ENCODE peak calls at places on chromosome 2, in five cellular contexts. One of them, this sample, is unnamed.

GRCh38 chr2:95159690-95160449 is at the start of gene ZNF514:
- DNase-seq in activated T-helper 9 cell treated with anti-CD3 and anti-CD28 coated beads, Interleukin-2, amount 50 U/mL, for 16 hours: peak; percentile 68
- DNase-seq in AG08396: peak; percentile 92
- DNase-seq in H7: peak; percentile 92
- DNase-seq in NT2/D1: no peak
- DNase-seq in this sample: peak; percentile 58

GRCh38 chr2:173355866-173356508 is 1.3 kb downstream of the CDCA7 start:
- DNase-seq in H7: no peak
- DNase-seq in NT2/D1: peak; percentile 15
- DNase-seq in activated T-helper 9 cell treated with anti-CD3 and anti-CD28 coated beads, Interleukin-2, amount 50 U/mL, for 16 hours: no peak
- DNase-seq in AG08396: peak; percentile 20
- DNase-seq in this sample: no peak

GRCh38 chr2:232485333-232485756 is 2.3 kb downstream of the ECEL1 start:
- DNase-seq in activated T-helper 9 cell treated with anti-CD3 and anti-CD28 coated beads, Interleukin-2, amount 50 U/mL, for 16 hours: no peak
- DNase-seq in H7: no peak
- DNase-seq in AG08396: no peak
- DNase-seq in NT2/D1: no peak
- DNase-seq in this sample: peak; percentile 14

GRCh38 chr2:124476291-124476690 is 451.2 kb downstream of the CNTNAP5 start:
- DNase-seq in NT2/D1: no peak
- DNase-seq in activated T-helper 9 cell treated with anti-CD3 and anti-CD28 coated beads, Interleukin-2, amount 50 U/mL, for 16 hours: no peak
- DNase-seq in H7: no peak
- DNase-seq in AG08396: no peak
- DNase-seq in this sample: peak; percentile 86

GRCh38 chr2:225768741-225769140 is 369.2 kb downstream of the NYAP2 start:
- DNase-seq in NT2/D1: no peak
- DNase-seq in activated T-helper 9 cell treated with anti-CD3 and anti-CD28 coated beads, Interleukin-2, amount 50 U/mL, for 16 hours: no peak
- DNase-seq in AG08396: no peak
- DNase-seq in H7: no peak
- DNase-seq in this sample: peak; percentile 3

GRCh38 chr2:71798266-71799012 is 345.1 kb downstream of the DYSF start:
- DNase-seq in NT2/D1: peak; percentile 70
- DNase-seq in H7: peak; percentile 90
- DNase-seq in AG08396: peak; percentile 55
- DNase-seq in activated T-helper 9 cell treated with anti-CD3 and anti-CD28 coated beads, Interleukin-2, amount 50 U/mL, for 16 hours: no peak
- DNase-seq in this sample: peak; percentile 84

GRCh38 chr2:85433511-85434089 is 15.1 kb downstream of the SH2D6 start:
- DNase-seq in H7: peak; percentile 73
- DNase-seq in AG08396: peak; percentile 94
- DNase-seq in NT2/D1: no peak
- DNase-seq in activated T-helper 9 cell treated with anti-CD3 and anti-CD28 coated beads, Interleukin-2, amount 50 U/mL, for 16 hours: no peak
- DNase-seq in this sample: no peak

GRCh38 chr2:218343591-218343990 is 13.1 kb upstream of the CATIP start:
- DNase-seq in NT2/D1: no peak
- DNase-seq in H7: peak; percentile 48
- DNase-seq in activated T-helper 9 cell treated with anti-CD3 and anti-CD28 coated beads, Interleukin-2, amount 50 U/mL, for 16 hours: no peak
- DNase-seq in AG08396: peak; percentile 74
- DNase-seq in this sample: no peak

GRCh38 chr2:222938327-222938726 is 77.5 kb downstream of the ACSL3 start:
- DNase-seq in NT2/D1: no peak
- DNase-seq in H7: no peak
- DNase-seq in activated T-helper 9 cell treated with anti-CD3 and anti-CD28 coated beads, Interleukin-2, amount 50 U/mL, for 16 hours: no peak
- DNase-seq in AG08396: no peak
- DNase-seq in this sample: no peak

GRCh38 chr2:143930891-143931290 is 589.0 kb downstream of the ZEB2 start:
- DNase-seq in AG08396: no peak
- DNase-seq in activated T-helper 9 cell treated with anti-CD3 and anti-CD28 coated beads, Interleukin-2, amount 50 U/mL, for 16 hours: no peak
- DNase-seq in H7: no peak
- DNase-seq in NT2/D1: no peak
- DNase-seq in this sample: no peak

GRCh38 chr2:190180313-190181065 is 118.0 kb upstream of the MSTN start:
- DNase-seq in H7: peak; percentile 88
- DNase-seq in activated T-helper 9 cell treated with anti-CD3 and anti-CD28 coated beads, Interleukin-2, amount 50 U/mL, for 16 hours: no peak
- DNase-seq in NT2/D1: peak; percentile 50
- DNase-seq in AG08396: peak; percentile 76
- DNase-seq in this sample: peak; percentile 82

GRCh38 chr2:202042444-202042843 is 8.8 kb downstream of the FZD7 start:
- DNase-seq in activated T-helper 9 cell treated with anti-CD3 and anti-CD28 coated beads, Interleukin-2, amount 50 U/mL, for 16 hours: no peak
- DNase-seq in AG08396: no peak
- DNase-seq in NT2/D1: no peak
- DNase-seq in H7: no peak
- DNase-seq in this sample: no peak

GRCh38 chr2:160125828-160126227 is 63.4 kb upstream of the PLA2R1 start:
- DNase-seq in activated T-helper 9 cell treated with anti-CD3 and anti-CD28 coated beads, Interleukin-2, amount 50 U/mL, for 16 hours: no peak
- DNase-seq in NT2/D1: peak; percentile 66
- DNase-seq in H7: no peak
- DNase-seq in AG08396: no peak
- DNase-seq in this sample: peak; percentile 93

GRCh38 chr2:201777043-201777442 is 3.7 kb downstream of the ALS2 start:
- DNase-seq in activated T-helper 9 cell treated with anti-CD3 and anti-CD28 coated beads, Interleukin-2, amount 50 U/mL, for 16 hours: no peak
- DNase-seq in H7: no peak
- DNase-seq in NT2/D1: no peak
- DNase-seq in AG08396: no peak
- DNase-seq in this sample: peak; percentile 48

GRCh38 chr2:239833728-239834109 is 191.4 kb downstream of the NDUFA10 start:
- DNase-seq in NT2/D1: no peak
- DNase-seq in AG08396: no peak
- DNase-seq in H7: peak; percentile 8
- DNase-seq in activated T-helper 9 cell treated with anti-CD3 and anti-CD28 coated beads, Interleukin-2, amount 50 U/mL, for 16 hours: no peak
- DNase-seq in this sample: no peak

GRCh38 chr2:17445744-17446143 is 72.5 kb downstream of the RAD51AP2 start:
- DNase-seq in NT2/D1: no peak
- DNase-seq in AG08396: no peak
- DNase-seq in H7: no peak
- DNase-seq in activated T-helper 9 cell treated with anti-CD3 and anti-CD28 coated beads, Interleukin-2, amount 50 U/mL, for 16 hours: no peak
- DNase-seq in this sample: no peak

GRCh38 chr2:19671311-19671710 is 230.5 kb downstream of the TTC32 start:
- DNase-seq in activated T-helper 9 cell treated with anti-CD3 and anti-CD28 coated beads, Interleukin-2, amount 50 U/mL, for 16 hours: no peak
- DNase-seq in AG08396: no peak
- DNase-seq in H7: no peak
- DNase-seq in NT2/D1: no peak
- DNase-seq in this sample: no peak

GRCh38 chr2:217935245-217935879 is 67.4 kb downstream of the TNS1 start:
- DNase-seq in activated T-helper 9 cell treated with anti-CD3 and anti-CD28 coated beads, Interleukin-2, amount 50 U/mL, for 16 hours: no peak
- DNase-seq in AG08396: peak; percentile 45
- DNase-seq in H7: peak; percentile 74
- DNase-seq in NT2/D1: no peak
- DNase-seq in this sample: no peak

GRCh38 chr2:33437815-33438214 is 38.6 kb upstream of the RASGRP3 start:
- DNase-seq in H7: no peak
- DNase-seq in activated T-helper 9 cell treated with anti-CD3 and anti-CD28 coated beads, Interleukin-2, amount 50 U/mL, for 16 hours: no peak
- DNase-seq in NT2/D1: no peak
- DNase-seq in AG08396: no peak
- DNase-seq in this sample: no peak

GRCh38 chr2:8217366-8218125 is 464.3 kb upstream of the ID2 start:
- DNase-seq in AG08396: no peak
- DNase-seq in NT2/D1: no peak
- DNase-seq in H7: no peak
- DNase-seq in activated T-helper 9 cell treated with anti-CD3 and anti-CD28 coated beads, Interleukin-2, amount 50 U/mL, for 16 hours: no peak
- DNase-seq in this sample: no peak

GRCh38 chr2:15791294-15791693 is 149.1 kb upstream of the MYCN start:
- DNase-seq in AG08396: no peak
- DNase-seq in NT2/D1: no peak
- DNase-seq in H7: no peak
- DNase-seq in activated T-helper 9 cell treated with anti-CD3 and anti-CD28 coated beads, Interleukin-2, amount 50 U/mL, for 16 hours: no peak
- DNase-seq in this sample: no peak

This sample was measured in mesendoderm.